ENCODE peak calls at places on chromosomes 4 and X, in four cellular contexts. I is endothelial cell of umbilical vein, J is hepatocyte, G is neural progenitor cell. W is an unnamed sample. For H3K4me1, the result is how much of the 10 kb centered on the place peaks cover.

GRCh38 chr4:2940267-2941137 is 22.7 kb downstream of the NOP14 start:
- DNase-seq in G (no peak), J (peak), I (no peak), W (no peak)

GRCh38 chr4:127261476-127261875 is 371.3 kb upstream of the INTU start:
- DNase-seq in I (no peak), J (no peak), G (no peak), W (no peak)

GRCh38 chrX:38699603-38700110 is 101.6 kb upstream of the MID1IP1 start:
- DNase-seq in G (no peak), I (no peak), J (no peak), W (no peak)

GRCh38 chrX:68867458-68868166 is 38.8 kb downstream of the EFNB1 start:
- DNase-seq in G (no peak), J (peak), I (no peak), W (no peak)

GRCh38 chrX:87517571-87518141 is at the start of gene KLHL4:
- DNase-seq in J (peak), G (peak), I (peak), W (peak)

GRCh38 chr4:28562913-28563312 is 1702.3 kb downstream of the STIM2 start:
- DNase-seq in G (no peak), I (no peak), J (no peak), W (no peak)

GRCh38 chr4:89324671-89325070 is 17.1 kb upstream of the GPRIN3 start:
- DNase-seq in I (no peak), J (no peak), G (no peak), W (no peak)

GRCh38 chr4:82223715-82224114 is 150.1 kb downstream of the HNRNPD start:
- DNase-seq in G (no peak), I (no peak), J (no peak), W (peak)

GRCh38 chr4:123346330-123346940 is 50.2 kb upstream of the SPRY1 start:
- DNase-seq in J (no peak), G (no peak), I (no peak), W (no peak)

GRCh38 chr4:117001077-117001476 is 84.3 kb downstream of the TRAM1L1 start:
- DNase-seq in I (no peak), J (peak), G (peak), W (no peak)

GRCh38 chr4:138037716-138038115 is 204.4 kb downstream of the SLC7A11 start:
- DNase-seq in J (peak), G (no peak), I (no peak), W (no peak)

GRCh38 chrX:10356979-10357378 is 200.2 kb downstream of the CLCN4 start:
- DNase-seq in I (no peak), J (no peak), G (no peak), W (no peak)

GRCh38 chr4:185235480-185236154 is 26.2 kb downstream of the SNX25 start:
- DNase-seq in I (no peak), J (peak), G (no peak), W (no peak)

GRCh38 chrX:23783569-23784486 is 855 bp downstream of the SAT1 start:
- DNase-seq in I (peak), J (no peak), G (no peak), W (peak)

GRCh38 chr4:123587983-123588494 is 191.4 kb downstream of the SPRY1 start:
- DNase-seq in G (no peak), I (peak), J (peak), W (no peak)

GRCh38 chr4:115927382-115927781 is 814.0 kb upstream of the NDST4 start:
- DNase-seq in J (no peak), I (no peak), G (no peak), W (no peak)

GRCh38 chrX:42770566-42770965 is 7.4 kb downstream of the PPP1R2C start:
- DNase-seq in I (no peak), G (no peak), J (no peak), W (no peak)

DNA sequence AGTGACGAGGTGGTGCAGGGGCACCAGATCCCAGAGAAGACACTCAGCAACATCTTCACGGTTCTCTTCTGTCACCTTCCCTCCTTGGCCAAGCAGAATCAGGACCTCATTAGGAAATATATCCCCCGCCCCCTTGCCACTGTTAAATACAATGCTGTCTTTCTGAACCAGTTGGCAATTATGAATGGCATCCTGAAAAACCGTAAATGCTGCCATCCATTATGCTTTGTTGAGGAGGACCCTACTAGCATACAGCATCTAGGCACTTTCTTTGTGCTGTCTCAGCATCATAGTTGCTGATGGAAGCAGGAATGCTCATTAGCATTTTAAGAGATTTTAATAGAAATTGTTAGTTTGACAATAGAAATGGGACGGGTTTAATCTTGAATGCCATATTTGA is 138.5 kb downstream of the DCLK2 start:
- DNase-seq in J (no peak), G (no peak), I (no peak), W (no peak)
- H2AFZ ChIP-seq in J (no peak), G (peak), I (no peak), W (no peak)

GRCh38 chrX:41085105-41085882 is at the start of gene USP9X:
- DNase-seq in I (peak), G (peak), J (peak), W (peak)
- H3K4me1 ChIP-seq in I (under half), G (under half), J (under half), W (under half)

DNA sequence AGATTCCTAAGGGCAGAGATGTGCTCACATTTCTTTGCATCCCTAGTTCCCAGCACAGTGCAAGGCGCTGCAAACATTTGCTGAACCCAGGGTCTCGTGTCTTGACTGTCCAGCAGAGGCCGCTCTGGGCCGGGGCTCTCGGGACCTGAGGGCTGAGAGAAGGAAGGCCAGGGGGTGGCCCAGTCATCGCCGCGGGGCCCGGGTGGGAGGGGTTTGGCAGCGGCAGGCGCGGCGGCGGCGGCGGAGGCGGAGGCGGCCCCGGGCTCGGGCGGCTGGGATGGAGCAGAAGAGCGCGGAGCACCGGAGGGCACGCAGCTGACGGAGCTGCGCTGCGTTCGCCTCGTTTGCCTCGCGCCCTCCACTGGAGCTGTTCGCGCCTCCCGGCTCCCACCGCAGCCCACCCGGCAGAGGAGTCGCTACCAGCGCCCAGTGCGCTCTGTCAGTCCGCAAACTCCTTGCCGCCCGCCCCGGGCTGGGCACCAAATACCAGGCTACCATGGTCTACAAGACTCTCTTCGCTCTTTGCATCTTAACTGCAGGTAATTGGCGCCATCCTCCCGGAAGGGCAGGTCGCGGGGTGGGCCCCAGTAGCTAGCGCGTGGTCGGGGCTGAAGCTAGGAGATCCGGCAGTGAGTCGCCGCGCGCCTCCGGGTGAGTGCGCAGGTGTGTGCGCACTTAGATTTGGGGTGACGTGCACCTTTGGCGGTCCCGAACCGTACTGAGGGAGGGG is at the start of gene PARM1:
- DNase-seq in J (peak), I (peak), G (peak), W (no peak)
- TF ChIP-seq EZH2 in J (no peak), I (no peak), G (no peak), W (no peak)

GRCh38 chr4:22762548-22762947 is 69.8 kb downstream of the GBA3 start:
- DNase-seq in I (no peak), J (no peak), G (peak), W (no peak)

GRCh38 chr4:22766068-22766467 is 73.3 kb downstream of the GBA3 start:
- DNase-seq in I (no peak), G (no peak), J (no peak), W (no peak)

DNA sequence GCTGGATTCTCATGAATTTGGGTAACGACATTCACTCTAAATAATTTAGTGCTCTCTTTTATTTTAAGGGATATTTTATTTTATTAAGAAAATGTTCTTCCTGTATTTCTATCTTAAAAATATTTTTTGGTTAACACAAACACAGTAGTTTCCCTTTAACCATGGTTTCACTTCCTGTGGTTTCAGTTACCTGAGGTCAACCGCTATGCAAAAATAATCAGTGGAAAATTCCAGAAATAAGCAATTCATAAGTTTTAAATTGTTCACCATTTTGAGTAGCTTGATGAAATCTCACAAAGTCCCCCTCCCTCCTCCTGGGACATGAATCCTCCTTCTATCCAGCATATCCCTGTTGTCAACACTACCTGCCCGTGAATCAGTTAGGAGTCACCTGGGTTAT is 71.4 kb downstream of the GBA3 start:
- DNase-seq in J (no peak), G (no peak), I (no peak), W (no peak)
- H2AFZ ChIP-seq in J (no peak), G (no peak), I (no peak), W (no peak)

DNA sequence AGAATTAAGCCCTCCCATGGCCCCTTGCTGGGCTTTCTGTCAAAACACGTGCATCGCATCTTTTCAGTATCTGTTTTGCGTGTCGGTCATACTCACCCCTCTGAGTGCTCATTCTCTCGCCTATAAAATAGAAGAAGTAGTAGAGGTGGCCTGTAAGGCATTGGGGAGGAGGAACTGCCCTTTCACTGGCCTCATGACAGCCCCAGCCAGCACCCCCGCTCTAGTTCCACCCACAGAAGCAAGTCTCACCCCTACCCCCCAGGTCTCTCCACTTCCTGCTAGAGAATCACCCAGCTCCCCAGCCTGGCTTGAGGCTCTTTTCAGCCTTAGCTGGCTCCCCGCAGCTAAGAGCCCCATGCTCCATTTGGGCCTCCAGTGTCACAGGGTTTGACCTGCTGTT is 11.7 kb downstream of the HDAC6 start:
- DNase-seq in G (no peak), J (no peak), I (no peak), W (no peak)
- H3K4me1 ChIP-seq in G (under half), J (under half), I (under half), W (under half)

DNA sequence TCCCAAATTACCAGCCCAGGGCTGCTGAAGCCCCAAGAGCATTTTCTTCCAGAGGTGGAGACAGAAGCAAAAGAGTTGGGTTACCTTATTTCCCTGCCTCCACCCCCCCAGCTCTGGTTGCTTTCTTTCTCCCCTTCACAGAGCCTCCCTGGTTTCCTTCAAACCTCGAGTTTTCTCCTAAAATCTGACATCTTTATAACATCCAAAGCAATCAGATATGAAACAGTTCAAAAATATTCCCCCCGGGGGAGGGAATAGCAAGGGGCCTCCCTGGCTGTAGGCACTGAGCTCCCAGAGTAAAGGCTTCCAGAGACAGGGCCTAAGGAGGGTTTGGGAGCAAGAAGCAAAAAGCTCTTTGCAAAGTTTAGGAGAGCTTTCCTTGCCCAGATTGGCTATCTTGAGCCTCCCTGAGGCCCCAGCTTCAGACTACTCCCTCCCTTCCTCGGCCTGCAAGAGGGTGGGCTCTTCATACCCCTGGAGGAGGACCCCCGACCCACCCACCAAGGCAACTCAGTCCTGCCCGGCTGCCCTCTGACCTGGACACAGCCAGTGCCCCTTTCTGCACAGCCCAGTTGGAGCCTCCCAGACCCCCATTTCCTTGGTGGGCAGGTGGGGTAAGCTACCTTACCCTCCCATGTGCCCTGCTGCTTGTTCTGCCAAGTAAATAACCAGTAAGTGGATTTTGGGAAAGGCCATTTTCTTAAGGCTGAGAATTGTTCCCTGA is 7.6 kb downstream of the MAMLD1 start:
- DNase-seq in I (no peak), G (no peak), J (no peak), W (no peak)
- TF ChIP-seq EZH2 in I (no peak), G (no peak), J (no peak), W (no peak)

GRCh38 chr4:11455201-11455835 is 26.6 kb upstream of the HS3ST1 start:
- DNase-seq in G (no peak), I (no peak), J (no peak), W (no peak)
- H2AFZ ChIP-seq in G (no peak), I (no peak), J (no peak), W (no peak)

GRCh38 chr4:177320721-177321120 is 11.0 kb downstream of the NEIL3 start:
- DNase-seq in J (no peak), I (no peak), G (no peak), W (no peak)

GRCh38 chr4:177322156-177322685 is 12.5 kb downstream of the NEIL3 start:
- DNase-seq in J (no peak), G (no peak), I (peak), W (no peak)

GRCh38 chr4:177321647-177322046 is 12.0 kb downstream of the NEIL3 start:
- DNase-seq in I (no peak), J (no peak), G (no peak), W (no peak)

GRCh38 chr4:177323416-177323815 is 13.7 kb downstream of the NEIL3 start:
- DNase-seq in G (no peak), J (no peak), I (peak), W (no peak)

DNA sequence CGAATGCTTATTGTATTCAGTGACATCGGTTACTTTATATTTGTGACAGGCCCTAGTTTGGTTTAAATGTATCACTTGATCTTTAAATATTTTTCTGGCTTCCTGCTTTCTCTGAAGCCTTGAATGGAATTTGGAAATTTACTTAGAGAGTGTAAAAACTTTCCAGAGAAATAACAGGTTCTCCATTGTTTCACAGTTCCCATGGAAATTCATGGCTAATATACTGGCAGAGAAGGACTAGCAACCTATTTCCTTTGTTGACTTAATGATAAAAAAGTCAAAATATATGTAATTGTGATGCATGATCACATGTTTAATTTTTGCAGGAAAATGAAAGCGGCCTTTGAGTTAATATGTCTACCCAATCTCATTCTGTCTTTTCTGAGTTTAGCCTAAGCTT is 13.2 kb downstream of the NEIL3 start:
- DNase-seq in I (peak), J (no peak), G (no peak), W (no peak)
- H3K4me1 ChIP-seq in I (under half), J (under half), G (under half), W (half or more)

DNA sequence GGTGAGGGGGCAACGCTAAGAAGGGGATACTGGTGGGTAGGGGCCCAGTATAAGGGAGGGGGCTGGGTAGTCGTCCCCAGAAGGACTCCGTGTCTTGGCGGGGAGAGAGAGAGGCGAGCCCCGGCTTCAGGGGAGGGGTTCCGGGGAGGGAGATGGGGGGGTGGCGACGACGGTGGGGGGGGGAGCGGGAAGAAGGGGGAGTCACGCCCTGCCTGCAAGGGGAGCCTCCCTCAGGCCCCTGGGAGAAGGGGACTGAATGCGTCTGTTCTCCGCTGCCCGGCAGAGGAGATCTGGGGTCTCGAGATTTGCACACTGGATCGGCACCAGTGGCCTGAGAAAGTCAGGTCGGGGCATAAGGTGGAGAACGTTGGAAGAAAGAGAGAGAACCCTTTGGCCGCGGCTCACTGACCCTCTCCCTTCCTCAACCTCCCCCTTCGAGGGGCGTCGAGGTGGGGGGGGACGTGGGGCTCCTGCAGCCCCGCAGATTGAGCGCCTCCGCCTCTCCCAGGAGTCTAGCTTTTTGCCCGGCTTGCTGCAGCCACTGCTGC is 609 bp upstream of the BCORL1 start:
- DNase-seq in G (no peak), I (no peak), J (no peak), W (no peak)
- TF ChIP-seq EZH2 in G (no peak), I (no peak), J (no peak), W (no peak)

DNA sequence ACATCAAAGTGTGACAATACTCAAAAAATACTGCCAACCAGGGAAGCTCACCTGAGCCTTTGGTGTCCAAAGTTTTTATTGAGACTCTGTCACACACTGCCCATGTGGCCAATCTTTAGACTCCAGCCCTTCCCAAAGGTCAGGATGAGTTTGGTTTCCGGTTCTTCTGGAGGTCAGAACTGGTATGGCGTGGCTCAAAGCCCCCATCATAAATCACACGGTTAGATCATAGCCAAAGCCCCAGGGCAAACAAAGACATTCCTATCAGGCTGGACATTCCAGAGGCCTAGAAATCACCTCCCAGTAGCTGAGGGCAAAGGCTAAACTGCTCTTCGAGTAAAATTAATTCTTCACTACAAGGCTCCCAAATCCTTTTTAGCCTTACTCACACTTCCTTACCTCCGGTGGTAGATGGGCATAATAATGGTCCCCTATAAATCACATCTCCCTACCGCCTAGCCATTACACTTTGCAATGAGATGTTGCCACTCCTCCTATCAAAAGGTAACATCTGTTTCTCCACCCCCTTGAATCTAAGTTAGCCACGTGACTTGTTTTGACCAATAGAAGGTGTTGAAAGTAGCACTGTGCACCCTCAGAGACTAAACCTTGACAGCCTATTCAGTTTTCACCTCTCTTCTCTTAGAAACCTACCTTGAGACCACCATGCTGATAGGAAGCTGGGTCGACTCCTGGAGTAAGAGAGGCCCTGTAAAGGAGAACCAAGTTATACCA is 137.8 kb upstream of the DUSP21 start:
- DNase-seq in G (no peak), I (no peak), J (peak), W (no peak)
- H2AFZ ChIP-seq in G (no peak), I (no peak), J (no peak), W (no peak)

W was measured in DND-41.